ENCODE peak calls at places on chromosomes 1 and 21, in ten cellular contexts. W is hypothalamus; L is activated CD4-positive, alpha-beta T cell treated with anti-CD3 and anti-CD28 coated beads, Interleukin-2, amount 50 U/mL, for 1 hour; U is EL; A is HTR-8/SVneo; R is left ventricle myocardium inferior; E is stimulated activated CD4-positive, alpha-beta T cell treated with anti-CD3 and anti-CD28 coated beads, Interleukin-2, amount 100 ng/mL, for 48 hours; G is ureter; H is transverse colon; I is bronchial epithelial cell. T is an unnamed sample.

GRCh38 chr21:36839123-36839522 is 127.3 kb downstream of the HLCS start:
- DNase-seq in W (no peak), L (no peak), U (peak), A (no peak), R (no peak), E (no peak), G (no peak), H (no peak), I (no peak), T (no peak)

GRCh38 chr1:190320952-190321351 is 156.7 kb downstream of the BRINP3 start:
- DNase-seq in W (no peak), L (no peak), U (no peak), A (no peak), R (no peak), E (no peak), G (no peak), H (no peak), I (peak), T (peak)

GRCh38 chr1:116333171-116334014 is 39.7 kb upstream of the ATP1A1 start:
- DNase-seq in W (no peak), L (no peak), U (no peak), A (no peak), R (no peak), E (no peak), G (no peak), H (no peak), I (no peak), T (no peak)

GRCh38 chr1:62325076-62325475 is 5.8 kb upstream of the KANK4 start:
- DNase-seq in W (no peak), L (no peak), U (peak), A (peak), R (no peak), E (no peak), G (no peak), H (no peak), I (peak), T (no peak)

GRCh38 chr1:21732664-21733063 is 50.3 kb downstream of the USP48 start:
- DNase-seq in W (no peak), L (no peak), U (no peak), A (no peak), R (no peak), E (no peak), G (no peak), H (no peak), I (no peak), T (no peak)

GRCh38 chr1:41662656-41663437 is 178.4 kb upstream of the EDN2 start:
- DNase-seq in W (no peak), L (peak), U (peak), A (no peak), R (peak), E (peak), G (peak), H (peak), I (peak), T (peak)

GRCh38 chr21:44871576-44872265 is 1.8 kb downstream of the PTTG1IP start:
- DNase-seq in W (no peak), L (peak), U (peak), A (no peak), R (no peak), E (no peak), G (peak), H (peak), I (peak), T (no peak)

GRCh38 chr1:229693124-229693523 is 67.1 kb downstream of the URB2 start:
- DNase-seq in W (no peak), L (no peak), U (no peak), A (no peak), R (no peak), E (no peak), G (no peak), H (no peak), I (no peak), T (peak)

GRCh38 chr1:39695011-39695410 is 3.8 kb upstream of the HPCAL4 start:
- DNase-seq in W (no peak), L (no peak), U (no peak), A (no peak), R (no peak), E (no peak), G (no peak), H (no peak), I (no peak), T (no peak)

GRCh38 chr1:232226197-232226681 is 403.7 kb downstream of the SIPA1L2 start:
- DNase-seq in W (no peak), L (no peak), U (peak), A (peak), R (no peak), E (peak), G (no peak), H (no peak), I (peak), T (no peak)

GRCh38 chr1:200429221-200429751 is 19.4 kb upstream of the ZNF281 start:
- DNase-seq in W (no peak), L (no peak), U (peak), A (no peak), R (no peak), E (no peak), G (no peak), H (no peak), I (no peak), T (no peak)

GRCh38 chr1:6873298-6874015 is 88.2 kb downstream of the CAMTA1 start:
- DNase-seq in W (no peak), L (no peak), U (no peak), A (no peak), R (no peak), E (no peak), G (no peak), H (no peak), I (no peak), T (no peak)

GRCh38 chr21:26773058-26773457 is 72.2 kb downstream of the ADAMTS1 start:
- DNase-seq in W (no peak), L (no peak), U (no peak), A (no peak), R (no peak), E (no peak), G (no peak), H (no peak), I (no peak), T (no peak)

GRCh38 chr21:31476551-31477120 is 132.6 kb upstream of the TIAM1 start:
- DNase-seq in W (no peak), L (no peak), U (no peak), A (no peak), R (no peak), E (no peak), G (no peak), H (no peak), I (no peak), T (no peak)

GRCh38 chr21:25171438-25171837 is 435.8 kb downstream of the MRPL39 start:
- DNase-seq in W (no peak), L (no peak), U (peak), A (peak), R (no peak), E (no peak), G (no peak), H (no peak), I (no peak), T (no peak)

GRCh38 chr21:36321325-36322082 is 1.5 kb downstream of the MORC3 start:
- DNase-seq in W (no peak), L (no peak), U (peak), A (no peak), R (no peak), E (no peak), G (no peak), H (no peak), I (peak), T (no peak)

GRCh38 chr1:12251442-12251841 is 21.6 kb downstream of the VPS13D start:
- DNase-seq in W (no peak), L (no peak), U (no peak), A (no peak), R (no peak), E (no peak), G (no peak), H (no peak), I (no peak), T (no peak)

GRCh38 chr1:63593303-63593886 is at the start of gene PGM1:
- DNase-seq in W (peak), L (peak), U (peak), A (peak), R (peak), E (peak), G (peak), H (peak), I (peak), T (peak)

GRCh38 chr1:61073871-61074270 is 8.5 kb upstream of the NFIA start:
- DNase-seq in W (no peak), L (no peak), U (no peak), A (no peak), R (no peak), E (no peak), G (no peak), H (no peak), I (no peak), T (no peak)

GRCh38 chr1:42923367-42924248 is 35.1 kb downstream of the SLC2A1 start:
- DNase-seq in W (peak), L (no peak), U (no peak), A (peak), R (no peak), E (no peak), G (no peak), H (no peak), I (no peak), T (no peak)

GRCh38 chr1:14538335-14538734 is 60.1 kb upstream of the KAZN start:
- DNase-seq in W (no peak), L (no peak), U (no peak), A (no peak), R (no peak), E (no peak), G (no peak), H (no peak), I (no peak), T (no peak)

GRCh38 chr21:34526236-34526617 is 14.2 kb upstream of the KCNE1 start:
- DNase-seq in W (no peak), L (no peak), U (no peak), A (no peak), R (no peak), E (no peak), G (no peak), H (no peak), I (no peak), T (no peak)

GRCh38 chr1:203281033-203281432 is 24.3 kb upstream of the BTG2 start:
- DNase-seq in W (no peak), L (no peak), U (peak), A (no peak), R (no peak), E (no peak), G (peak), H (no peak), I (peak), T (no peak)

GRCh38 chr1:93804412-93804811 is 74.6 kb downstream of the DNTTIP2 start:
- DNase-seq in W (no peak), L (no peak), U (peak), A (peak), R (no peak), E (no peak), G (no peak), H (no peak), I (peak), T (no peak)

GRCh38 chr1:82387070-82387366 is 586.3 kb downstream of the ADGRL2 start:
- DNase-seq in W (no peak), L (no peak), U (no peak), A (no peak), R (no peak), E (no peak), G (no peak), H (no peak), I (no peak), T (no peak)

GRCh38 chr21:46096997-46097825 is 701 bp upstream of the COL6A2 start:
- DNase-seq in W (no peak), L (no peak), U (peak), A (no peak), R (no peak), E (no peak), G (peak), H (peak), I (no peak), T (no peak)

GRCh38 chr21:45448810-45449657 is 44.1 kb downstream of the COL18A1 start:
- DNase-seq in W (no peak), L (no peak), U (no peak), A (no peak), R (no peak), E (no peak), G (no peak), H (no peak), I (no peak), T (no peak)

GRCh38 chr1:171913385-171913784 is 72.1 kb downstream of the DNM3 start:
- DNase-seq in W (peak), L (no peak), U (peak), A (no peak), R (no peak), E (no peak), G (no peak), H (peak), I (peak), T (no peak)

GRCh38 chr1:15707239-15707940 is 23.3 kb downstream of the PLEKHM2 start:
- DNase-seq in W (no peak), L (no peak), U (no peak), A (no peak), R (no peak), E (no peak), G (no peak), H (no peak), I (no peak), T (no peak)

GRCh38 chr1:202571719-202572339 is 138.4 kb downstream of the SYT2 start:
- DNase-seq in W (no peak), L (no peak), U (peak), A (no peak), R (no peak), E (peak), G (no peak), H (no peak), I (peak), T (peak)

GRCh38 chr21:32368386-32368785 is 24.4 kb downstream of the URB1 start:
- DNase-seq in W (no peak), L (no peak), U (no peak), A (no peak), R (no peak), E (no peak), G (no peak), H (no peak), I (no peak), T (no peak)